ENCODE peak calls at places on chromosome 5, in eight cellular contexts. T is uterus; F is GM10248; R is GM06990; N is GM20000; S is H1; D is CD8-positive, alpha-beta T cell; U is AG10803. Y is an unnamed sample.

GRCh38 chr5:140632366-140633080 is 452 bp downstream of the CD14 start:
- DNase-seq in T (peak; percentile 31), F (peak; percentile 60), R (peak; percentile 68), N (peak; percentile 44), S (no peak), D (no peak), U (peak; percentile 33), Y (peak; percentile 40)

GRCh38 chr5:38613992-38614836 is 57.8 kb upstream of the LIFR start:
- DNase-seq in T (no peak), F (no peak), R (no peak), N (no peak), S (no peak), D (no peak), U (no peak), Y (no peak)

GRCh38 chr5:83256091-83256775 is 178.9 kb downstream of the XRCC4 start:
- DNase-seq in T (no peak), F (no peak), R (no peak), N (no peak), S (no peak), D (no peak), U (peak; percentile 16), Y (no peak)

GRCh38 chr5:44641820-44642219 is 166.9 kb upstream of the MRPS30 start:
- DNase-seq in T (no peak), F (no peak), R (no peak), N (no peak), S (no peak), D (no peak), U (no peak), Y (no peak)

GRCh38 chr5:1882337-1883119 is at the start of gene IRX4:
- DNase-seq in T (no peak), F (no peak), R (no peak), N (no peak), S (no peak), D (no peak), U (no peak), Y (peak; percentile 66)

GRCh38 chr5:69510694-69511093 is 18.1 kb downstream of the OCLN start:
- DNase-seq in T (no peak), F (no peak), R (no peak), N (no peak), S (no peak), D (no peak), U (no peak), Y (no peak)

GRCh38 chr5:5313081-5313736 is 109.3 kb upstream of the ICE1 start:
- DNase-seq in T (no peak), F (no peak), R (no peak), N (no peak), S (no peak), D (no peak), U (no peak), Y (no peak)

GRCh38 chr5:110255194-110255593 is 471.3 kb downstream of the TMEM232 start:
- DNase-seq in T (no peak), F (no peak), R (no peak), N (no peak), S (no peak), D (no peak), U (no peak), Y (no peak)

GRCh38 chr5:94621763-94622162 is 3.3 kb downstream of the SLF1 start:
- DNase-seq in T (no peak), F (no peak), R (no peak), N (no peak), S (no peak), D (no peak), U (no peak), Y (no peak)

GRCh38 chr5:120465281-120465961 is 1.3 kb downstream of the PRR16 start:
- DNase-seq in T (peak; percentile 69), F (no peak), R (no peak), N (no peak), S (no peak), D (no peak), U (peak; percentile 72), Y (peak; percentile 19)

GRCh38 chr5:65482280-65482726 is 583 bp upstream of the ADAMTS6 start:
- DNase-seq in T (no peak), F (no peak), R (no peak), N (no peak), S (no peak), D (no peak), U (peak; percentile 65), Y (no peak)

GRCh38 chr5:3220638-3221288 is 374.9 kb upstream of the IRX1 start:
- DNase-seq in T (no peak), F (no peak), R (no peak), N (no peak), S (no peak), D (no peak), U (no peak), Y (no peak)

GRCh38 chr5:112772095-112772494 is 34.4 kb downstream of the APC start:
- DNase-seq in T (no peak), F (no peak), R (no peak), N (no peak), S (no peak), D (no peak), U (no peak), Y (no peak)

GRCh38 chr5:59759600-59760357 is 133.7 kb downstream of the PDE4D start:
- DNase-seq in T (no peak), F (no peak), R (no peak), N (no peak), S (no peak), D (no peak), U (no peak), Y (no peak)

GRCh38 chr5:143775258-143775657 is 36.7 kb upstream of the HMHB1 start:
- DNase-seq in T (no peak), F (no peak), R (no peak), N (no peak), S (no peak), D (no peak), U (peak; percentile 48), Y (peak; percentile 40)

GRCh38 chr5:140228364-140228837 is 53.4 kb downstream of the CYSTM1 start:
- DNase-seq in T (no peak), F (no peak), R (no peak), N (no peak), S (no peak), D (no peak), U (no peak), Y (no peak)

GRCh38 chr5:81969912-81970311 is 1.9 kb upstream of the ATG10 start:
- DNase-seq in T (no peak), F (no peak), R (no peak), N (no peak), S (no peak), D (no peak), U (no peak), Y (no peak)

GRCh38 chr5:68087866-68088265 is 127.7 kb upstream of the PIK3R1 start:
- DNase-seq in T (no peak), F (no peak), R (no peak), N (no peak), S (no peak), D (no peak), U (no peak), Y (no peak)

GRCh38 chr5:115470921-115471320 is 73.7 kb downstream of the FEM1C start:
- DNase-seq in T (no peak), F (no peak), R (no peak), N (no peak), S (no peak), D (no peak), U (peak; percentile 22), Y (no peak)

DNA sequence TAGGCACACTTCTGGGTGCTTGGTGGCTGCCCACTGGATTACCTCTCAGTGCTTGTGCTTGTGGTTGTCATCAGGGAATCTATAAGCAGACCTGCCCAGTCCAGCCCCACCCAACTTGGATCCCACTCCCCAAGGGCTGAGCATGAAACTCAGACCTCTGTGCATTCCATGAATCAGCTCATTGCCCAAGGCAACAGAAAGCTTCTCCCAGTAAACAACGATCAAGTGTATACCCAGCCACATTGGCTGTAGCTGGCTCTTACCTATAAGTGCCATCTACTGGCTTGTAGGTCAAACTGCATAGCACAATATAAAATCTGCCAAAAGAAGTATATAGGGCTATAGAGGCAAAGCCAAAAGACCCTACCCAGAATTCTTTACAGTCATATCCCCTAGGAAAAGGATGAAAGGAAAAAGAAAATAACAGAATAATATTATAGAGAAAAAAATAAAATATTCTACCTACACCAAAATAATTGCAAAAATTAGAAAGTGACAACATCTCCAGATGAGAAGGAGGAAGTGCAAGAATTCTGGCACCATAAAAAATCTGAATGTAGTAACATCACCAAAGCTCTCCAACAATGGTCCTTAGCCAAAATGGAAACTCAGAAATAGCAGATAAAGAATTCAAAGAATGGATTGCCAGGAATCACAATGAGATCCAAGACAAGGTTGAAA is 321.0 kb upstream of the TRPC7 start:
- DNase-seq in T (no peak), F (no peak), R (no peak), N (no peak), S (no peak), D (no peak), U (peak; percentile 8), Y (no peak)
- TF ChIP-seq CTCF in T (no peak), F (no peak), R (peak; percentile 58), N (no peak), S (no peak), D (no peak), U (peak; percentile 41), Y (peak; percentile 49)

DNA sequence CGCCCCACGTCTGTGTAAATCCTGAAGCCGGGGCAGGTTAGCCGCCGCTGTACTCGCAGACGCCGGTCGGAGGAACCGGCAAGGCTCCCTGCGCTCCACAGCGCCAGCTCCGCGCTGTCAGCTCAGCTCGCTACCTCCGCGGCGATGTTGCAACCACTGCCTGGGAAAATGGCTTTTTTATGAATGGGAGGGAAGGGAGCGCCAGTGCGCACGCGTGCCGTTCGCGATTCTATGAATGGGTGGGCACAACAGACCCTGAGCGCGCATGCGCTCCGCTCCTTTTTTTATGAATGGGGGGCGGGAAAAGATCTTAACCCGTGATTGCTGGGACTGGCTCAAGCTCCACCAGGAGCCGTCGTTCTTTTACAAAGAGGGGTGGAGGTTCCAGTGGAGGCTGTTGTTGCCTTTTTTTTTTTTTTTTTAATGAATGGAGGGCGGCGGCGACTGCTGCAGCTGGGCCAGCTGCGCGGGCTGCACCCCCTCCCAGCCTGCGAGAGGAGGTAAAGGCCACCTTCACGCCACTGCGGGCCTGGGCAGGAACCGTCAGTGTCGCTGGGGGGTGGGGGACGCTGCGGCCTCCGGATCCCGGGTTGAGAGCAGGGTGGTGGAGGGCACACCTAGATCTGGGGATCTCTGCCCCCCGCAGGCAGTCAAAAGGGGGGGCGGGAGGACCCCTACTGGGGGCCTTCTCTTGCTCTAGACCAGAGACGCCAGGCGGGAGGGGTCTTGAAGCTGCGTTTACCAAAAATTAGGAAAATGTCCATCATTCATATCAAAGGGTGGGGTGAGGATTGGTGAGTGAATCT is at the start of gene SPRY4:
- DNase-seq in T (peak; percentile 92), F (peak; percentile 85), R (peak; percentile 85), N (peak; percentile 90), S (peak; percentile 96), D (peak; percentile 51), U (peak; percentile 96), Y (peak; percentile 92)
- TF ChIP-seq CTCF in T (no peak), F (no peak), R (no peak), N (no peak), S (no peak), D (no peak), U (no peak), Y (no peak)

GRCh38 chr5:61866930-61867329 is 439.1 kb upstream of the KIF2A start:
- DNase-seq in T (no peak), F (peak; percentile 9), R (peak; percentile 15), N (peak; percentile 4), S (no peak), D (no peak), U (peak; percentile 71), Y (peak; percentile 12)

GRCh38 chr5:61869333-61869732 is 436.7 kb upstream of the KIF2A start:
- DNase-seq in T (no peak), F (no peak), R (no peak), N (no peak), S (no peak), D (no peak), U (no peak), Y (no peak)
- TF ChIP-seq CTCF in T (no peak), F (no peak), R (no peak), N (no peak), S (no peak), D (no peak), U (no peak), Y (no peak)

GRCh38 chr5:126358525-126358924 is 64.7 kb upstream of the GRAMD2B start:
- DNase-seq in T (no peak), F (peak; percentile 28), R (peak; percentile 70), N (peak; percentile 41), S (no peak), D (no peak), U (peak; percentile 54), Y (peak; percentile 26)
- TF ChIP-seq CTCF in T (no peak), F (no peak), R (no peak), N (no peak), S (no peak), D (no peak), U (no peak), Y (no peak)

Y was measured in GM13977.